ENCODE peak calls at places on chromosomes 6 and 20, in four cellular contexts. W, X, S and Y are unnamed samples.

GRCh38 chr20:25254571-25254970 is 6.7 kb downstream of the PYGB start:
- DNase-seq in W (no peak), X (no peak), S (no peak), Y (no peak)

GRCh38 chr6:15661815-15662245 is 998 bp downstream of the DTNBP1 start:
- DNase-seq in W (no peak), X (no peak), S (no peak), Y (no peak)

GRCh38 chr6:41288025-41288777 is 1.7 kb upstream of the TREM1 start:
- DNase-seq in W (no peak), X (no peak), S (no peak), Y (no peak)

GRCh38 chr20:42150230-42150629 is 532.1 kb upstream of the CHD6 start:
- DNase-seq in W (no peak), X (no peak), S (no peak), Y (no peak)

GRCh38 chr20:3871549-3872265 is 17.5 kb upstream of the PANK2 start:
- DNase-seq in W (no peak), X (no peak), S (no peak), Y (peak)

GRCh38 chr6:45421700-45422540 is 44.2 kb upstream of the SUPT3H start:
- DNase-seq in W (peak), X (peak), S (peak), Y (peak)

GRCh38 chr6:146339716-146340115 is 203.9 kb upstream of the RAB32 start:
- DNase-seq in W (peak), X (no peak), S (no peak), Y (no peak)

GRCh38 chr6:123105561-123105960 is 109.5 kb downstream of the CLVS2 start:
- DNase-seq in W (no peak), X (no peak), S (no peak), Y (no peak)

GRCh38 chr6:112348891-112349736 is 2.0 kb downstream of the RFPL4B start:
- DNase-seq in W (peak), X (no peak), S (no peak), Y (no peak)

GRCh38 chr6:30842754-30843610 is 41.3 kb upstream of the DDR1 start:
- DNase-seq in W (peak), X (no peak), S (no peak), Y (no peak)

GRCh38 chr6:36769676-36770499 is 69.4 kb downstream of the CPNE5 start:
- DNase-seq in W (peak), X (no peak), S (no peak), Y (peak)

GRCh38 chr6:63635165-63635562 is 438 bp upstream of the PHF3 start:
- DNase-seq in W (no peak), X (no peak), S (no peak), Y (no peak)

GRCh38 chr20:36391456-36391855 is 85.3 kb downstream of the DLGAP4 start:
- DNase-seq in W (no peak), X (peak), S (no peak), Y (no peak)

GRCh38 chr6:101110814-101111213 is 229.7 kb upstream of the ASCC3 start:
- DNase-seq in W (peak), X (no peak), S (no peak), Y (no peak)

GRCh38 chr6:80610821-80611220 is 504.4 kb downstream of the BCKDHB start:
- DNase-seq in W (peak), X (peak), S (no peak), Y (peak)

GRCh38 chr6:42981866-42982265 is 2.5 kb upstream of the PPP2R5D start:
- DNase-seq in W (no peak), X (no peak), S (no peak), Y (no peak)

GRCh38 chr6:42988486-42989020 is 4.2 kb downstream of the PPP2R5D start:
- DNase-seq in W (peak), X (no peak), S (no peak), Y (peak)

GRCh38 chr6:42987533-42988451 is 3.4 kb downstream of the PPP2R5D start:
- DNase-seq in W (no peak), X (no peak), S (no peak), Y (no peak)

GRCh38 chr6:42984924-42985475 is 630 bp downstream of the PPP2R5D start:
- DNase-seq in W (no peak), X (no peak), S (no peak), Y (no peak)

DNA sequence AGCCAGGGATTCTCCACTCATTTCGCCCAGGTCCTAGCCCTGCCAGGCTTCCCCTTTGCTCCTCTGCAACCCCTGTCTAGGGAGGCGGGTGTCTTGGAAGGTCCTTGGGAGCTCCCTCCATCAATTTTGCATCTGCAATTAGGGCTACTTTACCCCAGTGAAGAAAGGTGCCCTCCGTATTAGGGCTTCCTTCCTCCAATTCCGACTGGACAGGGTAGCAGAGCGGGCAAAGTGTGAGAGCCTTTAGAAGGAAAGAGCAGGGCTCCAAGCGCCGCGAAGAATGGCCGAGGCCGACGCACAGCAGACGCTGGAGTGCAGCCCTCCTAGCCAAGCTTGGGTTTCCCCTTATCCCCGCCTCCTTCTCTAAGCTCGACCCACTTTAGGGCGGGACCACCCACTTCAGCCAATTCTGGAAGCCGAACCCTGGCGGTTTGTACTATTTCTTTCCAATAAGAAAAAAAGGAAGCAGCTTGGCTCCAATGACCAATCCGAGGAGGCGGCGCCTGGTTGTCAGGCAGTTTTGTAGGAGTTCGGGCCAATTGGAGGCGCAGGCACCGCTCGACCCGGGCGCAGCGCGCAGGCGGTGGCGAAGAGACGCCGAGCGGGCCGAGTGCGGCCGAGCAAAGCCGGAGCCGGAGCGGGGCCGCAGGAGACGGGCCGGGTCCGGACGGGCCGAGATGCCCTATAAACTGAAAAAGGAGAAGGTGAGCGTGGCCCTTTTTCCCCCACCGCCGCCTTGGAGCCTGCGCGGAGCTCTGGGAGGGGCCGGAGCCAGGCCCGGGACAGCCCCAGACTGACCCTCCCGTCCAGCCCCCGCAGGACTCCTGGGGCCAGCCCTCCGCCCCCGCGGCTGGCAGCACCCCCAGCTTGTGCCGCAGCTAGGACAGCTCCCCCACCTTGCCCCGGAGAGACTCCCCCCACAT is at the start of gene PPP2R5D:
- DNase-seq in W (peak), X (peak), S (peak), Y (peak)
- TF ChIP-seq CTCF in W (no peak), X (peak), S (no peak), Y (no peak)

GRCh38 chr20:48745330-48745729 is 82.5 kb downstream of the PREX1 start:
- DNase-seq in W (no peak), X (no peak), S (no peak), Y (no peak)
- TF ChIP-seq CTCF in W (peak), X (no peak), S (no peak), Y (no peak)

DNA sequence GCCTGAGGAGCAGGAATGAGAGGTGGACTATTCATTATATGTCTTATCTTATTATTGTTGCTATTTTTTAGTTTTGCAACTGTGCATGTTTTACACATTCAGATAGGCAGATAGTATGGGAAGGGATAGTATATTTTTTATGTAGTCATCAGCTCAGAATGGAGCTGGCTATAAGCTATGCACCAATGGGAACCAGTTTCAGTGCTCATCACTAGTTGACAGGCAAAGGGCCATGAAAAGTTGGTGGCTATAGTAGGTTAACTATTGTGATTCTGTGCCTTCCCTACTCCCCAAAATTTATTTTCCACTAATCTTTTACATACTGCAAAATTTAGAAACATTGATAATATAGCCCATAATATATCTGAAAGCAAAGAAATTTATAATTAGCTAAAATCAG is 5.3 kb upstream of the UBD start:
- DNase-seq in W (no peak), X (peak), S (no peak), Y (no peak)
- TF ChIP-seq CTCF in W (no peak), X (no peak), S (no peak), Y (no peak)

DNA sequence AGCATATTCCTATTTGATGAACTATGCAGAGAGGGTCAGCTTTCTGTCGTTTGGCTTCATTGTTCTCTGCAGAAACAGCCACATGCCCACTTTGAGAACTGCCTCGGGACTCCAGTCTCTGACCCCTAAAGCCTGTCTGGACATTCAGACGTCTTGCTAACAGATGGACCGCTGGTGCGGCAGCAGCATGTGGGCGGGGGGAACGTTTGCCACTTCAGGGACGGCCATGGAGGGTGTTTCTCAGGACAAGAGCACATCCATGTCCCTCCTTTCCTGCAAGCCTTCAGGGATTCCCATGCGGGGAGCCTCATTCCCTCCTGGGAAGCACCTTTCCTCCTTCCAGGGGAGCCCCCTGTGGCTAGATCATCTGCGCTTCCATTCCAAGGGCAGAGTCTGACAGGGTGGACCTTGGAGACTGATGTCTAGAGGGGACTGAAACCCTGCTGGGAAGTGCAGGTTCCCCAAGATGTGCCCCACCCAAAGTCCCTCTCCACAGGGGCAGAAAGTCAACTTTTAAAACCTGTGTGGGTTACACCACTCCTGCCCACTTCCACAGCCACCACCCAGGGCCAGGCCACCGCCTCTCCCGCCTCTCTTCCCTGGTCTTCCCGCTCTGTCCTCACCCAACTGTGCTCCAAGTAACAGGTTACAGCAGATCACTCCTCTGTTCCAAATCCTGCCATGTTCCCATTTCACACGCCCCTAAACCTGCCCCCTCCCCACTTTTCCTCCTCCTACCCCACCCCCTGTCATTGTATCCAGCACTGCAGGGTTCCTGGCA is 94.8 kb upstream of the PMEPA1 start:
- DNase-seq in W (no peak), X (no peak), S (no peak), Y (no peak)
- TF ChIP-seq CTCF in W (no peak), X (no peak), S (no peak), Y (no peak)

DNA sequence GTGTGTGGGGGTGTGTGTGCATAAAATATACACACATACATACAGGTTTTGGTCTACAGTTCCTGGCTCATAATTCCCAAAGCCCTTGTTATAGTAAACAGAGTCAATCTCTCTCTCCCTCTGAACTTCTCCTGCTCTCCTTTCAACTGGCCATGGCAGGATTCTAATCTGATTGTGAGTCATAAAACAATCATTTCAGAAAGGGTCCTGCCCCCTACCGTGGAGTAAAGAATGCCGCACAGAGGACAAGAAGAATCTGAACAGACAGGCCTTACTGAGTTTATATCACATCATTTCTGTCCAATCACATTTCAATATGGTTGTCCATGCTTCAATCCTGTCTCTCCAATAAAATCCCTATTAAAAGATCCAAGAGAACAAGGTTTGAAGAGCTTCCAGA is 416.9 kb downstream of the FRK start:
- DNase-seq in W (peak), X (no peak), S (no peak), Y (peak)
- TF ChIP-seq CTCF in W (peak), X (peak), S (no peak), Y (peak)